ENCODE peak calls at places on chromosomes 3 and 15, in five cellular contexts. O, P, G, W and I are unnamed samples.

GRCh38 chr3:45896956-45897355 is 10.6 kb downstream of the CCR9 start:
- DNase-seq in W (no peak), O (no peak), G (no peak), P (no peak), I (no peak)

GRCh38 chr15:31511707-31512310 is 185.2 kb downstream of the KLF13 start:
- DNase-seq in W (no peak), O (no peak), P (peak), G (no peak), I (peak)

GRCh38 chr3:51385621-51386091 is 565 bp downstream of the MANF start:
- DNase-seq in W (no peak), O (no peak), G (no peak), P (no peak), I (peak)

GRCh38 chr15:61157933-61158332 is 71.2 kb downstream of the RORA start:
- DNase-seq in O (no peak), P (no peak), W (no peak), G (no peak), I (no peak)

GRCh38 chr3:140251678-140252077 is 316.7 kb downstream of the CLSTN2 start:
- DNase-seq in G (no peak), W (no peak), O (no peak), P (no peak), I (no peak)

GRCh38 chr15:74378853-74379252 is 11.4 kb upstream of the CYP11A1 start:
- DNase-seq in G (no peak), O (no peak), W (no peak), P (no peak), I (peak)

GRCh38 chr3:140883428-140883827 is 58.2 kb upstream of the SLC25A36 start:
- DNase-seq in G (no peak), W (no peak), O (no peak), P (no peak), I (no peak)

GRCh38 chr15:53811530-53811929 is 52.1 kb upstream of the WDR72 start:
- DNase-seq in W (no peak), G (peak), O (no peak), P (no peak), I (no peak)

GRCh38 chr3:112143689-112144088 is 10.6 kb upstream of the GCSAM start:
- DNase-seq in P (no peak), O (no peak), G (no peak), W (no peak), I (no peak)

GRCh38 chr15:28181386-28181785 is 82.3 kb upstream of the OCA2 start:
- DNase-seq in P (no peak), W (no peak), G (no peak), O (no peak), I (no peak)

GRCh38 chr15:28182216-28182615 is 83.1 kb upstream of the OCA2 start:
- DNase-seq in W (no peak), O (no peak), G (no peak), P (no peak), I (no peak)

GRCh38 chr15:28184166-28184565 is 85.1 kb upstream of the OCA2 start:
- DNase-seq in P (no peak), O (no peak), G (no peak), W (no peak), I (no peak)

GRCh38 chr15:28182731-28183130 is 83.6 kb upstream of the OCA2 start:
- DNase-seq in O (no peak), P (no peak), G (no peak), W (no peak), I (no peak)

GRCh38 chr15:28185148-28185895 is 86.2 kb upstream of the OCA2 start:
- DNase-seq in P (no peak), G (no peak), W (no peak), O (no peak), I (no peak)
- H3K27ac ChIP-seq in P (no peak), G (no peak), W (no peak), O (no peak), I (no peak)

GRCh38 chr3:12957334-12957733 is 115.9 kb downstream of the IQSEC1 start:
- DNase-seq in G (no peak), W (no peak), P (no peak), O (no peak), I (no peak)
- H3K4me2 ChIP-seq in G (no peak), W (no peak), P (no peak), O (no peak), I (no peak)

GRCh38 chr3:176937994-176938393 is 259.3 kb downstream of the TBL1XR1 start:
- DNase-seq in G (no peak), P (no peak), W (no peak), O (no peak), I (no peak)

GRCh38 chr3:176937546-176937945 is 259.7 kb downstream of the TBL1XR1 start:
- DNase-seq in O (no peak), G (no peak), P (no peak), W (no peak), I (no peak)

GRCh38 chr3:176939022-176939817 is 258.1 kb downstream of the TBL1XR1 start:
- DNase-seq in O (peak), W (peak), G (peak), P (peak), I (peak)

GRCh38 chr3:176946169-176946568 is 251.1 kb downstream of the TBL1XR1 start:
- DNase-seq in P (no peak), O (no peak), G (no peak), W (no peak), I (no peak)

GRCh38 chr3:176941674-176942073 is 255.6 kb downstream of the TBL1XR1 start:
- DNase-seq in W (no peak), O (no peak), G (no peak), P (no peak), I (no peak)
- TF ChIP-seq MYC in W (no peak), O (no peak), G (no peak), P (no peak), I (no peak)

GRCh38 chr3:137024348-137024747 is 66.6 kb downstream of the IL20RB start:
- DNase-seq in G (no peak), W (no peak), P (no peak), O (no peak), I (no peak)
- H3K27ac ChIP-seq in G (no peak), W (no peak), P (no peak), O (no peak), I (no peak)

DNA sequence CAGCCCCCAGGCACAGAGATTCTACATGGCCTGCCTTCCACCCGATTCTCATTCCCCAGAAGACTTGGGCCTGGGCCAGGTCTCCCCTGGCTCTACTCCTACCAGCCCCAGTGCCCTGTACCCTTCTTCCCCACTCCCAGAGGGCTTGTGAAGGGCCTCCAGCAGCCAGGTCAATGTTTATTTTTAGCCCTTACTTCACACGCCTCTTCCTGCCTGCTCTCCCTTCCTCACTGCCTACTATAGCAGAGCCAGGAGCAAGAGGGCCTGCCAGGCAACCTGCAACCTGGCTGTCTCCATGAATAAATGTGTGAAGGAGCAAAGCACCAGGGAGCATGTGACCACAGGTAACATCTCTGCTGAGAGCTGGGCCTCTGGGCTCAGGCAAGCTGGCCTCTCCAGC is 26.4 kb upstream of the APEH start:
- DNase-seq in G (no peak), O (no peak), P (no peak), W (no peak), I (no peak)
- H3K4me2 ChIP-seq in G (peak), O (no peak), P (no peak), W (no peak), I (no peak)

GRCh38 chr3:4984511-4984864 is 5.3 kb downstream of the BHLHE40 start:
- DNase-seq in W (no peak), O (no peak), P (no peak), G (no peak), I (no peak)
- TF ChIP-seq MYC in W (no peak), O (no peak), P (no peak), G (no peak), I (no peak)

GRCh38 chr3:184338538-184338945 is 1.1 kb downstream of the FAM131A start:
- DNase-seq in O (no peak), G (no peak), W (no peak), P (no peak), I (peak)
- H3K27ac ChIP-seq in O (no peak), G (no peak), W (no peak), P (no peak), I (peak)

GRCh38 chr15:62976301-62976842 is 66.2 kb upstream of the TPM1 start:
- DNase-seq in G (no peak), O (no peak), W (no peak), P (no peak), I (no peak)

GRCh38 chr15:62979252-62979651 is 63.3 kb upstream of the TPM1 start:
- DNase-seq in P (no peak), O (no peak), W (no peak), G (no peak), I (no peak)

GRCh38 chr15:62975515-62975914 is 67.0 kb upstream of the TPM1 start:
- DNase-seq in O (peak), W (no peak), G (no peak), P (no peak), I (no peak)

GRCh38 chr15:62981071-62981470 is 61.5 kb upstream of the TPM1 start:
- DNase-seq in W (no peak), G (no peak), O (no peak), P (no peak), I (no peak)

DNA sequence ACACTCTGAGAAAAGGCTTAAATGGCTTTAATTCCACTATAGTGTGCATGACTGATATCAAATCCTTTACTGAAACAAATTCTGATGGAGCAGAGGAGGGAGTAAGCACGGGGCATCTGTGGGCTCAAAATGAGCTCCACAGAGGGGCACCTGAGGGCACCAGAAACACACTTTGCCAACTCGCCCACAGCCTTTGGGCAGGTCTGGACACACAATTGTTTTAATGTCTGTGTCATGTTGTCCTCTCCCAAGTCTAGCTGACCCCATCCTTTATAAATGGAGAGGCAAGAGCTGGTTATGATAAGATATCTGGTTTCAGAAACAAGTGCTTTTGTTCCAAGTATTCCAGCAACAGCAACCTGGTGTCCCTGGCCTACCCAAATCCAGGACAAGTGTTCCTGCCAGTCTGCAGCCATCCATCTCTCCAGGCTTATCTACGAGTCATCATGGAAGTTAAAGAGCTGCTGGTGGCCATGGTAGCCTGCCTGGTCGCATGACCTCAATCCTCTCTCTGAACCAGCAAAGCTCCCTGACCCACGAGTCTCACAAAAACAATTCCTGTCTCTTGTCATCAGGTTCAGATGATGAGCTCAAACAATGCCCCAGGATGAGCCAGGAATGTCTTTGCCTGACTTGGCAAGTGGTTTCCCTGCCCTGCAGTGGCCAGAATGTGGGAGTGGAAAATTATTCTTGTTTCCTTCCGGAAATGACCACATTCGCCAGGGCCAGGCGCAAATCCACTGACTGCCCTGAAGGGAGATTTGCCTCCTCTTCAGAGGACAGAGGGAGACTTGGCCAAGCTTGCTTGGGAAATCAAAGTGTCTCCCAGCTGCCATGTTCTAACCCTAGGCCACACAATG is 64.4 kb upstream of the TPM1 start:
- DNase-seq in W (no peak), P (no peak), G (no peak), O (no peak), I (no peak)
- H3K4me2 ChIP-seq in W (no peak), P (no peak), G (no peak), O (peak), I (no peak)